ENCODE peak calls at places on chromosomes 5 and 9, in eight cellular contexts. One of them, this sample, is unnamed.

GRCh38 chr9:5549671-5550650 is 39.6 kb downstream of the PDCD1LG2 start:
- DNase-seq in K562: no peak
- DNase-seq in transverse colon: no peak
- DNase-seq in suprapubic skin: no peak
- DNase-seq in A549: no peak
- DNase-seq in stomach: no peak
- DNase-seq in esophagus muscularis mucosa: no peak
- DNase-seq in GM12878: no peak
- DNase-seq in this sample: no peak

GRCh38 chr5:149656576-149657182 is 73.4 kb upstream of the PPARGC1B start:
- DNase-seq in A549: peak
- DNase-seq in K562: peak
- DNase-seq in GM12878: no peak
- DNase-seq in esophagus muscularis mucosa: no peak
- DNase-seq in stomach: peak
- DNase-seq in suprapubic skin: no peak
- DNase-seq in transverse colon: peak
- DNase-seq in this sample: peak

GRCh38 chr9:137438591-137439157 is 2.5 kb downstream of the ENTPD8 start:
- DNase-seq in esophagus muscularis mucosa: no peak
- DNase-seq in transverse colon: no peak
- DNase-seq in stomach: no peak
- DNase-seq in GM12878: no peak
- DNase-seq in A549: no peak
- DNase-seq in K562: no peak
- DNase-seq in suprapubic skin: peak
- DNase-seq in this sample: no peak

GRCh38 chr5:111829701-111830100 is 72.7 kb upstream of the NREP start:
- DNase-seq in suprapubic skin: no peak
- DNase-seq in esophagus muscularis mucosa: no peak
- DNase-seq in stomach: no peak
- DNase-seq in GM12878: no peak
- DNase-seq in transverse colon: no peak
- DNase-seq in K562: no peak
- DNase-seq in A549: no peak
- DNase-seq in this sample: no peak

GRCh38 chr5:132662004-132662401 is 4.0 kb downstream of the IL13 start:
- DNase-seq in suprapubic skin: no peak
- DNase-seq in stomach: peak
- DNase-seq in K562: no peak
- DNase-seq in A549: no peak
- DNase-seq in GM12878: no peak
- DNase-seq in esophagus muscularis mucosa: no peak
- DNase-seq in transverse colon: no peak
- DNase-seq in this sample: no peak

GRCh38 chr5:14061106-14061505 is 82.0 kb upstream of the TRIO start:
- DNase-seq in stomach: no peak
- DNase-seq in A549: no peak
- DNase-seq in K562: peak
- DNase-seq in GM12878: no peak
- DNase-seq in transverse colon: no peak
- DNase-seq in suprapubic skin: no peak
- DNase-seq in esophagus muscularis mucosa: no peak
- DNase-seq in this sample: no peak

GRCh38 chr5:121630402-121630801 is 221.3 kb upstream of the FTMT start:
- DNase-seq in K562: no peak
- DNase-seq in stomach: no peak
- DNase-seq in GM12878: no peak
- DNase-seq in A549: no peak
- DNase-seq in suprapubic skin: no peak
- DNase-seq in transverse colon: no peak
- DNase-seq in esophagus muscularis mucosa: no peak
- DNase-seq in this sample: no peak

GRCh38 chr9:134986957-134987356 is 69.2 kb upstream of the FCN1 start:
- DNase-seq in GM12878: no peak
- DNase-seq in A549: no peak
- DNase-seq in transverse colon: no peak
- DNase-seq in K562: no peak
- DNase-seq in esophagus muscularis mucosa: no peak
- DNase-seq in suprapubic skin: no peak
- DNase-seq in stomach: no peak
- DNase-seq in this sample: no peak

GRCh38 chr9:2159521-2160417 is 144.6 kb downstream of the SMARCA2 start:
- DNase-seq in suprapubic skin: no peak
- DNase-seq in transverse colon: no peak
- DNase-seq in A549: no peak
- DNase-seq in GM12878: no peak
- DNase-seq in esophagus muscularis mucosa: no peak
- DNase-seq in stomach: no peak
- DNase-seq in K562: no peak
- DNase-seq in this sample: no peak

GRCh38 chr5:38845555-38846378 is at the start of gene OSMR:
- DNase-seq in esophagus muscularis mucosa: peak
- DNase-seq in suprapubic skin: peak
- DNase-seq in stomach: peak
- DNase-seq in K562: peak
- DNase-seq in transverse colon: peak
- DNase-seq in GM12878: no peak
- DNase-seq in A549: peak
- DNase-seq in this sample: peak

GRCh38 chr9:34550681-34551270 is 28.0 kb upstream of the ENHO start:
- DNase-seq in stomach: no peak
- DNase-seq in A549: no peak
- DNase-seq in suprapubic skin: no peak
- DNase-seq in esophagus muscularis mucosa: no peak
- DNase-seq in GM12878: no peak
- DNase-seq in K562: no peak
- DNase-seq in transverse colon: no peak
- DNase-seq in this sample: no peak

GRCh38 chr9:88236531-88237453 is 98.5 kb upstream of the SPATA31C2 start:
- DNase-seq in transverse colon: no peak
- DNase-seq in GM12878: no peak
- DNase-seq in A549: no peak
- DNase-seq in esophagus muscularis mucosa: no peak
- DNase-seq in K562: no peak
- DNase-seq in stomach: no peak
- DNase-seq in suprapubic skin: no peak
- DNase-seq in this sample: peak

GRCh38 chr9:92749071-92749933 is 15.3 kb downstream of the BICD2 start:
- DNase-seq in suprapubic skin: peak
- DNase-seq in K562: no peak
- DNase-seq in A549: no peak
- DNase-seq in stomach: no peak
- DNase-seq in transverse colon: no peak
- DNase-seq in GM12878: no peak
- DNase-seq in esophagus muscularis mucosa: no peak
- DNase-seq in this sample: no peak

GRCh38 chr9:107375651-107376369 is 92.7 kb downstream of the RAD23B start:
- DNase-seq in GM12878: no peak
- DNase-seq in esophagus muscularis mucosa: no peak
- DNase-seq in transverse colon: no peak
- DNase-seq in K562: no peak
- DNase-seq in stomach: no peak
- DNase-seq in A549: no peak
- DNase-seq in suprapubic skin: no peak
- DNase-seq in this sample: no peak

GRCh38 chr5:139105621-139106071 is 92.5 kb downstream of the SIL1 start:
- DNase-seq in esophagus muscularis mucosa: no peak
- DNase-seq in A549: no peak
- DNase-seq in GM12878: no peak
- DNase-seq in K562: no peak
- DNase-seq in suprapubic skin: no peak
- DNase-seq in stomach: no peak
- DNase-seq in transverse colon: no peak
- DNase-seq in this sample: no peak

GRCh38 chr9:78856144-78856543 is 559.2 kb downstream of the PSAT1 start:
- DNase-seq in stomach: no peak
- DNase-seq in esophagus muscularis mucosa: no peak
- DNase-seq in K562: no peak
- DNase-seq in A549: no peak
- DNase-seq in suprapubic skin: no peak
- DNase-seq in transverse colon: no peak
- DNase-seq in GM12878: no peak
- DNase-seq in this sample: no peak

GRCh38 chr5:1231354-1231905 is 6.2 kb downstream of the SLC6A18 start:
- DNase-seq in A549: no peak
- DNase-seq in stomach: no peak
- DNase-seq in GM12878: no peak
- DNase-seq in transverse colon: no peak
- DNase-seq in esophagus muscularis mucosa: no peak
- DNase-seq in suprapubic skin: no peak
- DNase-seq in K562: no peak
- DNase-seq in this sample: no peak

GRCh38 chr9:19231126-19232035 is 888 bp downstream of the DENND4C start:
- DNase-seq in GM12878: no peak
- DNase-seq in transverse colon: peak
- DNase-seq in A549: peak
- DNase-seq in stomach: peak
- DNase-seq in suprapubic skin: peak
- DNase-seq in K562: peak
- DNase-seq in esophagus muscularis mucosa: peak
- DNase-seq in this sample: no peak

GRCh38 chr9:86948153-86948929 is 1.0 kb upstream of the GAS1 start:
- DNase-seq in suprapubic skin: peak
- DNase-seq in GM12878: no peak
- DNase-seq in esophagus muscularis mucosa: peak
- DNase-seq in stomach: peak
- DNase-seq in K562: peak
- DNase-seq in A549: peak
- DNase-seq in transverse colon: peak
- DNase-seq in this sample: peak

GRCh38 chr9:34990908-34991832 is 1.6 kb downstream of the DNAJB5 start:
- DNase-seq in transverse colon: no peak
- DNase-seq in A549: no peak
- DNase-seq in suprapubic skin: peak
- DNase-seq in K562: no peak
- DNase-seq in stomach: no peak
- DNase-seq in esophagus muscularis mucosa: no peak
- DNase-seq in GM12878: no peak
- DNase-seq in this sample: no peak

DNA sequence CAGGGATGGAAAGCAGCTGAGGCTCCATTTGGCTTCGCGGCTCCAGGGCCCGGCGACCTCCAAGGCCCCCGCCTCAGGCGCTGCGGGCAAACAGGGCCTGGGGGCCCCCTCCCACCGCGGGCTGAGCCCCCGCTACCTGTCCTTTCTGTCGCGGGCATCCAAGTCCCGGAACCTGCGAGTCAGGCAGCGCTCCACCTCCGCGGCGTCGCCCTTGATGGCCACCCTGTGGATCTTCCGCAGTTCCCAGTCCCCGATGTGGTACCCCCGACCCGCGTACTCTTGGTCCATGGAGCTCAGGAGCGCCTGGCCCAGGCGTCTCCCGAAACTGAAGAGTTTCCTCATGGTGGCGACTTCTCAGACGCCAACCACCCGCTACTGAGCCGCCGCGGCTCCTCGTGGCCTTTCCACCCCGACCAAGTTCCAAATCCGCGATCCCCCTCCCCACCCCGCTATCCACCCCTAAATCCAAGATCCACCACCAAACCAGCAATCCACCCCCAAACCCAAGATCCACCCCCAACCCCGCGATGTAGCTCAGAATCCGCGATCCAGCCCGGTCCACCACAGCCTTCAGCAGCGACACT is 86.5 kb upstream of the CCDC180 start:
- DNase-seq in A549: no peak
- DNase-seq in esophagus muscularis mucosa: no peak
- DNase-seq in suprapubic skin: peak
- DNase-seq in K562: no peak
- DNase-seq in GM12878: no peak
- DNase-seq in stomach: no peak
- DNase-seq in transverse colon: no peak
- DNase-seq in this sample: no peak
- TF ChIP-seq POLR2A in A549: no peak
- TF ChIP-seq POLR2A in esophagus muscularis mucosa: no peak
- TF ChIP-seq POLR2A in suprapubic skin: no peak
- TF ChIP-seq POLR2A in K562: no peak
- TF ChIP-seq POLR2A in GM12878: no peak
- TF ChIP-seq POLR2A in stomach: no peak
- TF ChIP-seq POLR2A in transverse colon: no peak
- TF ChIP-seq POLR2A in this sample: no peak

GRCh38 chr5:115241881-115242642 is 20.6 kb downstream of the PGGT1B start:
- DNase-seq in stomach: no peak
- DNase-seq in suprapubic skin: no peak
- DNase-seq in GM12878: no peak
- DNase-seq in A549: no peak
- DNase-seq in K562: no peak
- DNase-seq in esophagus muscularis mucosa: no peak
- DNase-seq in transverse colon: no peak
- DNase-seq in this sample: no peak

GRCh38 chr5:115243412-115243811 is 19.3 kb downstream of the PGGT1B start:
- DNase-seq in A549: no peak
- DNase-seq in suprapubic skin: no peak
- DNase-seq in transverse colon: no peak
- DNase-seq in GM12878: no peak
- DNase-seq in stomach: no peak
- DNase-seq in K562: no peak
- DNase-seq in esophagus muscularis mucosa: no peak
- DNase-seq in this sample: no peak

GRCh38 chr5:115246361-115246991 is 16.2 kb downstream of the PGGT1B start:
- DNase-seq in suprapubic skin: no peak
- DNase-seq in esophagus muscularis mucosa: no peak
- DNase-seq in transverse colon: no peak
- DNase-seq in GM12878: peak
- DNase-seq in stomach: no peak
- DNase-seq in K562: peak
- DNase-seq in A549: peak
- DNase-seq in this sample: no peak
- TF ChIP-seq EP300 in suprapubic skin: no peak
- TF ChIP-seq EP300 in esophagus muscularis mucosa: no peak
- TF ChIP-seq EP300 in transverse colon: no peak
- TF ChIP-seq EP300 in GM12878: no peak
- TF ChIP-seq EP300 in stomach: no peak
- TF ChIP-seq EP300 in K562: no peak
- TF ChIP-seq EP300 in A549: no peak
- TF ChIP-seq EP300 in this sample: no peak

GRCh38 chr9:110256392-110257096 is at the start of gene TXN:
- DNase-seq in suprapubic skin: peak
- DNase-seq in transverse colon: peak
- DNase-seq in K562: peak
- DNase-seq in stomach: peak
- DNase-seq in A549: peak
- DNase-seq in esophagus muscularis mucosa: peak
- DNase-seq in GM12878: peak
- DNase-seq in this sample: peak
- TF ChIP-seq POLR2A in suprapubic skin: peak
- TF ChIP-seq POLR2A in transverse colon: peak
- TF ChIP-seq POLR2A in K562: peak
- TF ChIP-seq POLR2A in stomach: peak
- TF ChIP-seq POLR2A in A549: peak
- TF ChIP-seq POLR2A in esophagus muscularis mucosa: peak
- TF ChIP-seq POLR2A in GM12878: peak
- TF ChIP-seq POLR2A in this sample: peak

GRCh38 chr5:92470770-92471169 is 1087.7 kb upstream of the ARRDC3 start:
- DNase-seq in transverse colon: no peak
- DNase-seq in esophagus muscularis mucosa: no peak
- DNase-seq in A549: no peak
- DNase-seq in GM12878: no peak
- DNase-seq in K562: no peak
- DNase-seq in suprapubic skin: no peak
- DNase-seq in stomach: no peak
- DNase-seq in this sample: no peak
- TF ChIP-seq EP300 in transverse colon: no peak
- TF ChIP-seq EP300 in esophagus muscularis mucosa: no peak
- TF ChIP-seq EP300 in A549: no peak
- TF ChIP-seq EP300 in GM12878: no peak
- TF ChIP-seq EP300 in K562: no peak
- TF ChIP-seq EP300 in suprapubic skin: no peak
- TF ChIP-seq EP300 in stomach: no peak
- TF ChIP-seq EP300 in this sample: no peak